ENCODE peak calls at places on chromosome 20, in four cellular contexts. U is SK-N-SH, C is H9, X is cardiac muscle cell. M is an unnamed sample.

GRCh38 chr20:50695144-50695872 is 4.0 kb upstream of the RIPOR3 start:
- DNase-seq in C (no peak), U (no peak), X (peak; percentile 75), M (no peak)

GRCh38 chr20:57381596-57382503 is 9.3 kb upstream of the RBM38 start:
- DNase-seq in U (peak; percentile 84), X (peak; percentile 81), C (peak; percentile 79), M (peak; percentile 78)

GRCh38 chr20:4728121-4728520 is 6.4 kb downstream of the PRND start:
- DNase-seq in C (no peak), U (no peak), X (peak; percentile 33), M (no peak)

GRCh38 chr20:60107621-60108020 is 149.4 kb downstream of the CDH26 start:
- DNase-seq in X (no peak), C (no peak), U (no peak), M (no peak)

GRCh38 chr20:53077373-53078205 is 105.4 kb downstream of the TSHZ2 start:
- DNase-seq in U (no peak), C (no peak), X (peak; percentile 56), M (no peak)

GRCh38 chr20:54545959-54546358 is 70.6 kb downstream of the DOK5 start:
- DNase-seq in U (no peak), X (peak; percentile 9), C (no peak), M (no peak)

GRCh38 chr20:10673176-10673830 is 496 bp downstream of the JAG1 start:
- DNase-seq in U (peak; percentile 72), X (peak; percentile 58), C (peak; percentile 67), M (peak; percentile 17)

GRCh38 chr20:11031300-11031699 is 357.5 kb upstream of the JAG1 start:
- DNase-seq in U (no peak), C (no peak), X (no peak), M (no peak)

GRCh38 chr20:1663917-1664316 is 6.3 kb upstream of the SIRPG start:
- DNase-seq in X (no peak), C (no peak), U (no peak), M (no peak)

GRCh38 chr20:43563429-43563828 is 4.6 kb downstream of the SGK2 start:
- DNase-seq in X (peak; percentile 48), U (no peak), C (no peak), M (no peak)

GRCh38 chr20:51510961-51511360 is 31.6 kb downstream of the NFATC2 start:
- DNase-seq in X (peak; percentile 16), C (no peak), U (no peak), M (no peak)

GRCh38 chr20:53984781-53985518 is 85.4 kb downstream of the BCAS1 start:
- DNase-seq in X (no peak), C (no peak), U (no peak), M (no peak)

GRCh38 chr20:32485770-32486248 is 99.3 kb downstream of the NOL4L start:
- DNase-seq in X (no peak), U (no peak), C (no peak), M (no peak)

GRCh38 chr20:38184098-38184497 is 19.0 kb upstream of the TGM2 start:
- DNase-seq in C (no peak), U (no peak), X (no peak), M (no peak)

GRCh38 chr20:41175727-41176330 is 38.5 kb downstream of the PLCG1 start:
- DNase-seq in U (no peak), X (no peak), C (peak; percentile 4), M (no peak)

GRCh38 chr20:38141154-38141888 is 23.7 kb downstream of the TGM2 start:
- DNase-seq in U (no peak), X (no peak), C (no peak), M (no peak)

GRCh38 chr20:44576297-44576696 is 6.1 kb upstream of the PKIG start:
- DNase-seq in U (no peak), C (no peak), X (peak; percentile 71), M (no peak)
- H3K27ac ChIP-seq in U (no peak overlapping the region), C (no peak overlapping the region), X (no peak overlapping the region), M (no peak overlapping the region)

DNA sequence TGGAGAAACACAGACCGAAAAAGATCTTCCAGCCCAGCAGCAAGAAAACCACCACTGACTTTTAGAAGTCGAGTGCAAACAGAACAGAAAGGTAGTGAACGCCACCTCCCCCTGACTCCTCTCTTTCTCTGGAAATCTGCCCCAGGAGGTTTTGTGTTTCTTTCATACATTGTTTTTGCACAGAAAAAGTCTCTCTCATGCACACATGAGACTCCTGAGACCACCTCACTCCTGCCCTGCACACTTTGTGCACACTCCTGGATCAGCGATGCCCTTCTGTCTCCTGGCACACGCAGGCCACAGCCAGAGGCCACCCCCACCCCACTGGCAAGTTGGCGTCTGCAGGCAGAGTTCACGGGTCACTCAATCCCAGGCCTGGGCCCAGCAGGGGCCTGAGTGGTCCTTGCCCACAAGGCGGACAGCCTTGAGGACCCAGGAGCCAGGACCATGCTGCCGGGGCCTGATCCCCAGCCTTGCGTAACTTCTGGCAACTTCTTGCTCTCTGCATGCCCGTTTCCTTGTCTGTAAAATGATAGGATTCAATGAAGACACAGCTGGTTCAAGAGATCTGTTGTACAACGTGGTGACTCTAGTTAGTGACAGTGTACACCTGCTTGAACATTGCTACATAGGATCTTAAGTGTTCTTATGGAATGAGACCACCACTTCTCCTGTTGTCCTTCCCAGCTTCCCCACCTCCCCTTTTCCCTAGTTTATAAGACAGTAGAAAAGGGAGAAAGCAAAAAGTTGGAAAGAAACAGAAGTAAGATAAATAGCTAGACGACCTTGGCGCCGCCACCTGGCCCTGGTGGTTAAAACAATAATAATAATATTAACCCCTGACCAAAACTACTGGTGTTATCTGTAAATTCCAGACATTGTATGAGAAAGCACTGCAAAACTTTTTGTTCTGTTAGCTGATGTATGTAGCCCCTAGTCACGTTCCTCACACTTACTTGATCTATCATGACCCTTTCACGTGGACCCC is 30.2 kb upstream of the CST7 start:
- DNase-seq in U (no peak), C (no peak), X (no peak), M (no peak)
- H3K27ac ChIP-seq in U (no peak overlapping the region), C (no peak overlapping the region), X (no peak overlapping the region), M (no peak overlapping the region)

GRCh38 chr20:36045373-36045714 is 77.0 kb downstream of the CNBD2 start:
- DNase-seq in U (no peak), X (no peak), C (no peak), M (no peak)
- H3K27ac ChIP-seq in U (no peak overlapping the region), X (peak overlapping the region; percentile 78), C (no peak overlapping the region), M (no peak overlapping the region)

DNA sequence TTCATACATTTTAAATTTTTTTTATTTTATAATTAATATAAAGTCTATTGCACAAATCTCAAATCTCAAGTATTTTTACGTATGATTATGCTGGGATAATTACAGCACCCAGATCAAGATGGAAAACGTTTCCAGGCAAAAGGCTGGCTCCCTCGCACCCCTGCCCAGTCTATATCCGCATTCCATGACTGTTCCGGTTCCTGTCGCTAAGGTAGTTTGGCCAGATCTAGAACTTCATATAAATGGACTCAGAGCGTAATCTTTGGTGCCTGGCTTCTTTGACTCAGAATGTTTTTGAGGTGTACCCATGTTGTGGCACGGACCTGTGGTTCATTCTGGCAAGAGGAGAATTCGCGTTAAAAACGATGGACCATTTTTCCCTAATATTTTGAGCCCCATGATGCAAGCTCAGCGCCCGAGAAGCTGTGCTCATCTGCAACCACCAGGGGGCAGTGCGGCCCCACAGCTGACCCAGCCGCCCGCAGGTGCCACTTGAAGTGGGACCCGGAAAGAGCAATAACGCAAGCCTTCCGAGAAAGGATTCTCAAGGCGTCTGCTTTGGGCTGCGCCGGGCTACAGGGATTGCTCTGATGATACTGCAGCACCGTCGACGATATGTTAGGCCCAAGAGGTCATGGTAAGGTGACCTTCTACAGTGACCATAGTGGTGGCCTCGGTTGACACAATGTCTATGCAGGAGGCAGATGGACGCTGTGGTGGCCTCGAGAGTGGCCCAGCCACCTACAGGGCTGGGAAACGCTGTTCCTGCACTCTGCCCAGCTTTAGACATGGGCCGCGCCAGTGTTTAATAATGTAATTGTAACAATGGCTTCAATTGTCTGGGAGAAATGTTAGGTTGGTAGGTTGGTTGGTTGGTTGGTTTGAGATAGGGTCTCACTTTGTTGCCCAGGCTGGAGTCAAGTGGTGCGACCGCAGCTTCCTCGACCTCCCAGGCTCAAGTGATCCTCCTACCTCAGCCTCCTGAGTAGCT is 160.1 kb downstream of the ZMYND8 start:
- DNase-seq in X (peak; percentile 78), U (peak; percentile 83), C (peak; percentile 83), M (peak; percentile 74)
- H3K27ac ChIP-seq in X (no peak overlapping the region), U (no peak overlapping the region), C (no peak overlapping the region), M (no peak overlapping the region)

DNA sequence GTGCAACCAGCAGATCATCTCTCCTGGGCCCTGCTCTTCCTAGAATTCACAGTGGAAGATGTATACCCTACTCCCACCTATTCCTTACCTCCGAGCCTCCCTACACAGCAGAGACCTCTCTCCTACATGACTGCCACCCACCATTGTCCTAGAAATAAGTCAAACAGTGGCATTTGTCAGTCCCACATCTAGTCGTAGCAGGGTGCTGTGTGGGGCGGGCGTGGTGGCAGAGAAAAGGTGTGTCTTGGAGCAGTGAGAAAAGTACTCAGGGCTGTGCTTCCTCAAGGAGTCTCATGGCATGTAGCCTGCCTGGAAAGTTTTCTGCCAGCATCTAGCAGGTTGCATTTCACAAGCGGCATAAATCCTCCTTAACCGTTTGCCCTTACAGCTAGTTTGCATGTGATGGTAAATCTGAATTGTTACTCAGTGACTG is 59.4 kb upstream of the PTGIS start:
- DNase-seq in C (no peak), X (no peak), U (no peak), M (no peak)
- H3K27ac ChIP-seq in C (no peak overlapping the region), X (no peak overlapping the region), U (no peak overlapping the region), M (no peak overlapping the region)

M was measured in WERI-Rb-1.